ENCODE peak calls at places on chromosome 13, in nine cellular contexts. F is cardiac muscle cell; V is right lobe of liver; J is ovary; A is effector memory CD4-positive, alpha-beta T cell; U is Peyer's patch; E is upper lobe of right lung; R is tibial nerve; S is GM23248. W is an unnamed sample.

GRCh38 chr13:98199480-98199879 is 22.4 kb upstream of the RNF113B start:
- DNase-seq in S (no peak), F (no peak), U (no peak), A (no peak), E (no peak), V (no peak), R (no peak), J (no peak), W (no peak)

GRCh38 chr13:38674208-38674607 is 12.7 kb upstream of the FREM2 start:
- DNase-seq in R (no peak), F (no peak), V (no peak), S (no peak), U (no peak), E (no peak), A (no peak), J (no peak), W (no peak)

GRCh38 chr13:113837554-113838355 is 26.1 kb downstream of the GAS6 start:
- DNase-seq in F (peak; percentile 98), E (peak; percentile 89), S (peak; percentile 99), R (peak; percentile 86), A (no peak), V (peak; percentile 81), J (peak; percentile 96), U (peak; percentile 52), W (peak; percentile 84)

GRCh38 chr13:45278096-45278645 is 62.8 kb downstream of the TPT1 start:
- DNase-seq in A (no peak), J (no peak), E (no peak), S (no peak), V (no peak), U (no peak), F (peak; percentile 62), R (no peak), W (no peak)

GRCh38 chr13:74868044-74868443 is 613.9 kb downstream of the TBC1D4 start:
- DNase-seq in V (no peak), R (no peak), F (no peak), J (no peak), S (peak; percentile 61), U (no peak), E (no peak), A (no peak), W (no peak)

GRCh38 chr13:101925731-101926130 is 473.3 kb downstream of the ITGBL1 start:
- DNase-seq in U (no peak), R (no peak), S (no peak), V (no peak), J (no peak), E (no peak), A (no peak), F (no peak), W (no peak)

GRCh38 chr13:109989686-109990085 is 203.3 kb upstream of the IRS2 start:
- DNase-seq in A (no peak), J (no peak), V (no peak), E (no peak), S (peak; percentile 69), U (no peak), F (peak; percentile 32), R (no peak), W (no peak)

GRCh38 chr13:25977671-25978070 is 74.1 kb downstream of the SHISA2 start:
- DNase-seq in E (no peak), S (no peak), A (no peak), F (no peak), J (no peak), U (no peak), V (no peak), R (no peak), W (no peak)

GRCh38 chr13:48978942-48979601 is 3.4 kb downstream of the FNDC3A start:
- DNase-seq in E (no peak), R (no peak), U (no peak), V (no peak), A (no peak), F (peak; percentile 44), J (no peak), S (peak; percentile 21), W (no peak)

GRCh38 chr13:48979892-48980291 is 4.2 kb downstream of the FNDC3A start:
- DNase-seq in J (no peak), S (no peak), E (no peak), A (no peak), F (no peak), R (no peak), V (no peak), U (no peak), W (no peak)

GRCh38 chr13:48976677-48977625 is 1.2 kb downstream of the FNDC3A start:
- DNase-seq in U (peak; percentile 66), V (no peak), A (no peak), S (peak; percentile 40), F (no peak), E (no peak), R (peak; percentile 38), J (no peak), W (no peak)

GRCh38 chr13:48975926-48976676 is 389 bp downstream of the FNDC3A start:
- DNase-seq in J (peak; percentile 84), V (peak; percentile 94), E (peak; percentile 93), S (peak; percentile 92), R (peak; percentile 63), F (peak; percentile 84), A (peak; percentile 78), U (peak; percentile 80), W (peak; percentile 91)

GRCh38 chr13:48977973-48978372 is 2.3 kb downstream of the FNDC3A start:
- DNase-seq in J (no peak), S (peak; percentile 67), R (no peak), A (no peak), U (no peak), E (no peak), V (no peak), F (no peak), W (no peak)
- H3K27ac ChIP-seq in J (no peak overlapping the region), S (peak overlapping the region; percentile 91), R (no peak overlapping the region), A (no peak overlapping the region), U (no peak overlapping the region), E (peak overlapping the region; percentile 99), V (no peak overlapping the region), F (no peak overlapping the region), W (no peak overlapping the region)

GRCh38 chr13:36973009-36973408 is 26.1 kb downstream of the ALG5 start:
- DNase-seq in A (no peak), U (no peak), R (no peak), F (no peak), E (no peak), S (no peak), V (no peak), J (no peak), W (no peak)
- H3K36me3 ChIP-seq in A (peaks cover 29% of the 10 kb centered on the region), U (no peaks in the 10 kb centered on the region), R (peaks cover 82% of the 10 kb centered on the region), F (peaks cover 43% of the 10 kb centered on the region), E (peaks cover 62% of the 10 kb centered on the region), S (peaks cover 32% of the 10 kb centered on the region), V (peaks cover 13% of the 10 kb centered on the region), J (no peaks in the 10 kb centered on the region), W (peaks cover 67% of the 10 kb centered on the region)

DNA sequence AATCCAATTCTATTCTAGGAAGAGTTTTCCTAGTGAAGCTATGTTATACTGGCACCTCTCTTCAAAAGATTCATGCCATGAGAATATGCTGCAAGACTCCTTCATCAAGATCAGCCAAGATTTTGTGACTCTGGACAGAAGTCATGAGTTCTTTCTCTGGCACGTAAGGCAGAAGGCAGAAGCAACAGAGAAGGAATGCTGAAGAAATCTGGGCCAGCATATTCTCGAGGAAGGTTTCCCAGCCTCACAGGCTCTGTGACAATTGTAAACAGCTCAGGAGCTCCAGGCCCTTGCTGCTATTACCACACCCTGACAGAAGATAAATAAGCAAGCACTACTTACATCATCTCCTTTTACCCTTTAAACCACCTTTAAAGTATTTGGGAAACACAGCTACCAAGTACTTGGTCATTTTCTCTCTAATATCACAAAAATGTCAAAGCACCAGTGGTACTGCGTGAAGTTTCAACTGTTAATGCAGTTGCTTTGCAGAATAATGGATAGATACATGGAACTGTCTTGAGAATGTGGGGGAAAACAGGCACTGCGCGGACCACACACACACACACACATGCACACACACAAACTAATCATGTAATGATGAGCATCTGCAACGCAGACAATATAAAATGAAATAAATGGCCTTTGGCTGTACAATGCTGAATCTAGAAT is 55.4 kb downstream of the INTS6 start:
- DNase-seq in R (peak; percentile 38), J (no peak), V (no peak), A (no peak), F (peak; percentile 59), S (peak; percentile 91), U (no peak), E (no peak), W (no peak)
- H3K27ac ChIP-seq in R (no peak overlapping the region), J (no peak overlapping the region), V (no peak overlapping the region), A (no peak overlapping the region), F (peak overlapping the region; percentile 3), S (peak overlapping the region; percentile 87), U (no peak overlapping the region), E (no peak overlapping the region), W (peak overlapping the region; percentile 12)

GRCh38 chr13:72851678-72852014 is 69.7 kb downstream of the PIBF1 start:
- DNase-seq in R (no peak), S (no peak), V (no peak), J (no peak), U (no peak), A (no peak), F (no peak), E (no peak), W (no peak)

GRCh38 chr13:72850959-72851677 is 69.2 kb downstream of the PIBF1 start:
- DNase-seq in E (no peak), F (no peak), A (no peak), V (peak; percentile 84), J (no peak), R (no peak), U (no peak), S (no peak), W (no peak)

GRCh38 chr13:72853000-72853399 is 71.1 kb downstream of the PIBF1 start:
- DNase-seq in V (no peak), U (no peak), S (no peak), A (no peak), E (no peak), R (no peak), J (no peak), F (peak; percentile 37), W (no peak)

GRCh38 chr13:72852207-72852606 is 70.3 kb downstream of the PIBF1 start:
- DNase-seq in S (no peak), F (no peak), U (no peak), E (no peak), V (peak; percentile 48), R (no peak), A (no peak), J (no peak), W (no peak)

GRCh38 chr13:72849571-72849970 is 67.6 kb downstream of the PIBF1 start:
- DNase-seq in E (no peak), S (peak; percentile 50), F (peak; percentile 28), V (no peak), U (no peak), A (no peak), J (no peak), R (no peak), W (no peak)
- H3K36me3 ChIP-seq in E (peaks cover 31% of the 10 kb centered on the region), S (peaks cover 15% of the 10 kb centered on the region), F (no peaks in the 10 kb centered on the region), V (no peaks in the 10 kb centered on the region), U (no peaks in the 10 kb centered on the region), A (peaks cover 40% of the 10 kb centered on the region), J (no peaks in the 10 kb centered on the region), R (peaks cover 66% of the 10 kb centered on the region), W (peaks cover 53% of the 10 kb centered on the region)

DNA sequence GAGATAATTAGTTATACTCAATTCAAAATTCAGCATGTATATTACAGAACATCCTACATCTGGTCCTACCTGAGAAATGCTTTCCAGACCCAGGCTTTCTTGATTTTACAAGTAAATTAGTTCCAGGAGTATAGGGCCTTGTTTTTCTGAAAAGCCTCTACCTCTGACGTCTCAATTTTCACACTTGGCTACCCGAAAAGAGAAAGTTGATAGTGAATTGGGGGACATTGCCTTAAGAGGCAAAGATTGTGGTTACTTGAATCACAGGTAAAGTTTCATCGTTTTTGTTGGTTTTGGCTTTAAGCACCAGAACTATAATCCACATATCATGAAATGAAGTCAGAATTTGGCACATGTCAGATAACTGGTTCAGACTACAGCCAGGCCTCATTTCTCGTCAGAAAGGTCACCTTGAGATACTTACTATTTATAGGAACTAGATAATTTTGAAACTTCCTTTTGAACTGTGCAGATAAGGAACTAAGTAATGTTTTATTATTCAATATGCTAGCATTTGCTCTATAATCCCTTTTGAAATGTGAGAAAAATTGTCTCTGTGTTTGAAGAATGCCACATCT is 30.8 kb downstream of the FAM124A start:
- DNase-seq in V (no peak), F (no peak), S (no peak), E (no peak), U (no peak), A (no peak), J (no peak), R (no peak), W (no peak)
- H3K27ac ChIP-seq in V (no peak overlapping the region), F (no peak overlapping the region), S (no peak overlapping the region), E (no peak overlapping the region), U (no peak overlapping the region), A (no peak overlapping the region), J (no peak overlapping the region), R (no peak overlapping the region), W (no peak overlapping the region)

W was measured in lower lobe of right lung.